ENCODE peak calls at places on chromosome 1, in seven cellular contexts. One of them, this sample, is unnamed.
A peak's percentile ranks its signal among the peaks of the same experiment; 100 is the strongest.

GRCh38 chr1:156104065-156104810 is 10.3 kb upstream of the LMNA start:
- DNase-seq in IMR-90: peak; percentile 80
- DNase-seq in midbrain: no peak
- DNase-seq in HEK293T: no peak
- DNase-seq in GM12891: no peak
- DNase-seq in NCI-H2081: peak; percentile 73
- DNase-seq in T-helper 2 cell: peak; percentile 48
- DNase-seq in this sample: peak; percentile 55

GRCh38 chr1:156019946-156020292 is 832 bp downstream of the SSR2 start:
- DNase-seq in IMR-90: no peak
- DNase-seq in midbrain: no peak
- DNase-seq in HEK293T: no peak
- DNase-seq in GM12891: no peak
- DNase-seq in NCI-H2081: no peak
- DNase-seq in T-helper 2 cell: no peak
- DNase-seq in this sample: no peak

GRCh38 chr1:24362982-24363614 is 43.9 kb downstream of the GRHL3 start:
- DNase-seq in IMR-90: peak; percentile 94
- DNase-seq in midbrain: no peak
- DNase-seq in HEK293T: no peak
- DNase-seq in GM12891: no peak
- DNase-seq in NCI-H2081: no peak
- DNase-seq in T-helper 2 cell: no peak
- DNase-seq in this sample: no peak

GRCh38 chr1:84271452-84272273 is 29.8 kb upstream of the SAMD13 start:
- DNase-seq in IMR-90: peak; percentile 72
- DNase-seq in midbrain: no peak
- DNase-seq in HEK293T: no peak
- DNase-seq in GM12891: peak; percentile 26
- DNase-seq in NCI-H2081: peak; percentile 63
- DNase-seq in T-helper 2 cell: no peak
- DNase-seq in this sample: peak; percentile 51

GRCh38 chr1:228277491-228278431 is 69.9 kb downstream of the OBSCN start:
- DNase-seq in IMR-90: no peak
- DNase-seq in midbrain: no peak
- DNase-seq in HEK293T: no peak
- DNase-seq in GM12891: no peak
- DNase-seq in NCI-H2081: no peak
- DNase-seq in T-helper 2 cell: no peak
- DNase-seq in this sample: no peak

GRCh38 chr1:225549821-225550220 is 103.1 kb downstream of the ENAH start:
- DNase-seq in IMR-90: no peak
- DNase-seq in midbrain: no peak
- DNase-seq in HEK293T: no peak
- DNase-seq in GM12891: no peak
- DNase-seq in NCI-H2081: no peak
- DNase-seq in T-helper 2 cell: no peak
- DNase-seq in this sample: no peak

GRCh38 chr1:225848044-225848955 is 33.9 kb downstream of the TMEM63A start:
- DNase-seq in IMR-90: peak; percentile 56
- DNase-seq in midbrain: peak; percentile 71
- DNase-seq in HEK293T: no peak
- DNase-seq in GM12891: peak; percentile 43
- DNase-seq in NCI-H2081: peak; percentile 60
- DNase-seq in T-helper 2 cell: peak; percentile 48
- DNase-seq in this sample: no peak

GRCh38 chr1:228207851-228208821 is at the start of gene OBSCN:
- DNase-seq in IMR-90: no peak
- DNase-seq in midbrain: no peak
- DNase-seq in HEK293T: no peak
- DNase-seq in GM12891: no peak
- DNase-seq in NCI-H2081: no peak
- DNase-seq in T-helper 2 cell: no peak
- DNase-seq in this sample: no peak

GRCh38 chr1:9294440-9294773 is 1.7 kb downstream of the SPSB1 start:
- DNase-seq in IMR-90: peak; percentile 96
- DNase-seq in midbrain: no peak
- DNase-seq in HEK293T: no peak
- DNase-seq in GM12891: no peak
- DNase-seq in NCI-H2081: no peak
- DNase-seq in T-helper 2 cell: no peak
- DNase-seq in this sample: no peak

GRCh38 chr1:204081156-204081790 is 8.4 kb downstream of the SOX13 start:
- DNase-seq in IMR-90: peak; percentile 50
- DNase-seq in midbrain: no peak
- DNase-seq in HEK293T: no peak
- DNase-seq in GM12891: no peak
- DNase-seq in NCI-H2081: no peak
- DNase-seq in T-helper 2 cell: no peak
- DNase-seq in this sample: peak; percentile 40

GRCh38 chr1:201011616-201012015 is 11.9 kb downstream of the KIF21B start:
- DNase-seq in IMR-90: no peak
- DNase-seq in midbrain: no peak
- DNase-seq in HEK293T: no peak
- DNase-seq in GM12891: no peak
- DNase-seq in NCI-H2081: peak; percentile 53
- DNase-seq in T-helper 2 cell: no peak
- DNase-seq in this sample: peak; percentile 82

GRCh38 chr1:13730751-13731482 is 30.9 kb downstream of the PRDM2 start:
- DNase-seq in IMR-90: peak; percentile 53
- DNase-seq in midbrain: no peak
- DNase-seq in HEK293T: no peak
- DNase-seq in GM12891: peak; percentile 35
- DNase-seq in NCI-H2081: peak; percentile 62
- DNase-seq in T-helper 2 cell: peak; percentile 85
- DNase-seq in this sample: peak; percentile 26

GRCh38 chr1:161864577-161864976 is 98.5 kb downstream of the ATF6 start:
- DNase-seq in IMR-90: peak; percentile 51
- DNase-seq in midbrain: peak; percentile 23
- DNase-seq in HEK293T: no peak
- DNase-seq in GM12891: no peak
- DNase-seq in NCI-H2081: no peak
- DNase-seq in T-helper 2 cell: no peak
- DNase-seq in this sample: no peak

GRCh38 chr1:74689800-74690696 is 16.5 kb upstream of the ERICH3 start:
- DNase-seq in IMR-90: peak; percentile 52
- DNase-seq in midbrain: peak; percentile 63
- DNase-seq in HEK293T: peak; percentile 57
- DNase-seq in GM12891: no peak
- DNase-seq in NCI-H2081: peak; percentile 85
- DNase-seq in T-helper 2 cell: peak; percentile 5
- DNase-seq in this sample: peak; percentile 84

GRCh38 chr1:69109276-69109675 is 458.4 kb upstream of the LRRC7 start:
- DNase-seq in IMR-90: no peak
- DNase-seq in midbrain: no peak
- DNase-seq in HEK293T: no peak
- DNase-seq in GM12891: no peak
- DNase-seq in NCI-H2081: no peak
- DNase-seq in T-helper 2 cell: no peak
- DNase-seq in this sample: no peak